ENCODE peak calls at places on chromosomes 12 and 14, in five cellular contexts. V is hepatic stellate cell; X is epithelial cell of proximal tubule; T is GM20000; N is stimulated activated naive B cell treated with anti-CD40 and anti-IgM and Interleukin-4, amounts not matched to agents 10 μg/mL and 1 μg/mL and 100 μg/mL, for 72 hours. E is an unnamed sample.

GRCh38 chr12:112176321-112177010 is 51.1 kb downstream of the TRAFD1 start:
- DNase-seq in N (no peak), T (no peak), V (no peak), X (no peak), E (no peak)

GRCh38 chr12:119071638-119072231 is 90.4 kb downstream of the SRRM4 start:
- DNase-seq in X (no peak), T (no peak), V (no peak), N (no peak), E (no peak)

GRCh38 chr12:44021471-44021971 is 185.6 kb downstream of the TMEM117 start:
- DNase-seq in V (no peak), N (no peak), X (no peak), T (peak), E (no peak)

GRCh38 chr12:129750426-129750825 is 153.4 kb downstream of the TMEM132D start:
- DNase-seq in V (no peak), T (no peak), X (no peak), N (no peak), E (no peak)

GRCh38 chr12:109686523-109686922 is 27.1 kb upstream of the FAM222A start:
- DNase-seq in X (no peak), V (no peak), N (no peak), T (no peak), E (no peak)

GRCh38 chr12:66905201-66905600 is 226.3 kb upstream of the GRIP1 start:
- DNase-seq in X (no peak), V (no peak), T (no peak), N (no peak), E (no peak)

GRCh38 chr14:34324363-34324795 is 137.7 kb downstream of the SPTSSA start:
- DNase-seq in T (peak), V (no peak), N (no peak), X (no peak), E (no peak)

GRCh38 chr14:91300283-91300841 is 55.9 kb upstream of the GPR68 start:
- DNase-seq in X (no peak), V (no peak), N (no peak), T (no peak), E (no peak)

GRCh38 chr12:68904351-68904982 is 28.5 kb downstream of the CPM start:
- DNase-seq in V (no peak), T (no peak), X (no peak), N (peak), E (no peak)

GRCh38 chr14:30445852-30446251 is 113.1 kb upstream of the G2E3 start:
- DNase-seq in N (no peak), V (no peak), T (no peak), X (no peak), E (no peak)

GRCh38 chr14:51538973-51539372 is 112.7 kb upstream of the FRMD6 start:
- DNase-seq in X (no peak), T (no peak), V (no peak), N (no peak), E (no peak)

GRCh38 chr12:81627336-81628189 is 131.6 kb downstream of the PPFIA2 start:
- DNase-seq in T (peak), N (no peak), V (peak), X (peak), E (peak)

GRCh38 chr12:53219116-53219955 is 12.3 kb upstream of the ITGB7 start:
- DNase-seq in X (no peak), N (peak), V (peak), T (peak), E (no peak)

GRCh38 chr12:85441740-85442139 is 161.7 kb downstream of the ALX1 start:
- DNase-seq in V (no peak), T (no peak), N (no peak), X (no peak), E (no peak)

GRCh38 chr12:88202500-88202899 is 60.4 kb downstream of the TMTC3 start:
- DNase-seq in N (no peak), X (no peak), V (peak), T (no peak), E (no peak)

GRCh38 chr12:58819945-58820344 is 100.4 kb downstream of the LRIG3 start:
- DNase-seq in N (no peak), V (no peak), T (no peak), X (no peak), E (no peak)

GRCh38 chr12:5648692-5649338 is 216.9 kb downstream of the NTF3 start:
- DNase-seq in X (no peak), V (peak), N (no peak), T (no peak), E (no peak)

GRCh38 chr14:25411933-25412757 is 362.2 kb upstream of the STXBP6 start:
- DNase-seq in T (no peak), V (no peak), X (no peak), N (no peak), E (no peak)

GRCh38 chr14:101110729-101111619 is 207.5 kb upstream of the RTL1 start:
- DNase-seq in X (no peak), V (no peak), N (no peak), T (no peak), E (no peak)

GRCh38 chr14:89185919-89186849 is 230.8 kb downstream of the FOXN3 start:
- DNase-seq in N (no peak), V (peak), T (no peak), X (no peak), E (peak)

GRCh38 chr12:2752676-2753371 is 41.9 kb upstream of the FKBP4 start:
- DNase-seq in V (peak), X (no peak), T (peak), N (peak), E (no peak)

GRCh38 chr14:70555890-70556289 is 21.1 kb upstream of the ADAM20 start:
- DNase-seq in V (no peak), T (no peak), N (no peak), X (no peak), E (no peak)

E was measured in H54.